ENCODE peak calls at places on chromosome 20, in five cellular contexts. F, W, M, Q and D are unnamed samples.

GRCh38 chr20:6919792-6920468 is 152.4 kb downstream of the BMP2 start:
- DNase-seq in M (no peak), Q (no peak), W (no peak), F (no peak), D (no peak)

GRCh38 chr20:1298166-1298565 is 30.8 kb downstream of the SDCBP2 start:
- DNase-seq in F (no peak), W (no peak), Q (no peak), M (no peak), D (no peak)

GRCh38 chr20:5770240-5770986 is 20.2 kb downstream of the SHLD1 start:
- DNase-seq in W (no peak), M (no peak), F (no peak), Q (no peak), D (no peak)

GRCh38 chr20:57999465-58000111 is 228.9 kb downstream of the ANKRD60 start:
- DNase-seq in Q (no peak), M (no peak), W (peak), F (no peak), D (no peak)

GRCh38 chr20:44056010-44056698 is 130.8 kb downstream of the JPH2 start:
- DNase-seq in Q (no peak), W (peak), F (no peak), M (peak), D (peak)

GRCh38 chr20:57627972-57628650 is 7.9 kb upstream of the ZBP1 start:
- DNase-seq in F (no peak), M (no peak), Q (no peak), W (peak), D (no peak)

GRCh38 chr20:19888269-19888669 is 128.9 kb upstream of the NAA20 start:
- DNase-seq in Q (no peak), W (no peak), F (no peak), M (no peak), D (no peak)

GRCh38 chr20:12965880-12966270 is 42.9 kb upstream of the SPTLC3 start:
- DNase-seq in M (no peak), Q (no peak), W (no peak), F (no peak), D (no peak)

GRCh38 chr20:14657231-14657630 is 319.8 kb upstream of the FLRT3 start:
- DNase-seq in M (no peak), W (no peak), Q (no peak), F (no peak), D (no peak)

GRCh38 chr20:48128436-48128835 is 343.2 kb upstream of the SULF2 start:
- DNase-seq in W (no peak), Q (no peak), F (no peak), M (no peak), D (no peak)

GRCh38 chr20:15396900-15397299 is 1059.5 kb upstream of the FLRT3 start:
- DNase-seq in W (no peak), M (no peak), Q (no peak), F (no peak), D (peak)

GRCh38 chr20:47326718-47327137 is 29.8 kb downstream of the ZMYND8 start:
- DNase-seq in Q (no peak), W (no peak), M (no peak), F (no peak), D (no peak)

GRCh38 chr20:25308671-25309394 is 60.9 kb downstream of the PYGB start:
- DNase-seq in W (no peak), M (peak), F (no peak), Q (no peak), D (no peak)
- H3K27ac ChIP-seq in W (no peak), M (peak), F (peak), Q (peak), D (no peak)

GRCh38 chr20:52192296-52193007 is 873 bp upstream of the ZFP64 start:
- DNase-seq in Q (peak), F (peak), W (no peak), M (peak), D (no peak)
- TF ChIP-seq CREB1 in Q (no peak), F (no peak), W (no peak), M (no peak), D (peak)

DNA sequence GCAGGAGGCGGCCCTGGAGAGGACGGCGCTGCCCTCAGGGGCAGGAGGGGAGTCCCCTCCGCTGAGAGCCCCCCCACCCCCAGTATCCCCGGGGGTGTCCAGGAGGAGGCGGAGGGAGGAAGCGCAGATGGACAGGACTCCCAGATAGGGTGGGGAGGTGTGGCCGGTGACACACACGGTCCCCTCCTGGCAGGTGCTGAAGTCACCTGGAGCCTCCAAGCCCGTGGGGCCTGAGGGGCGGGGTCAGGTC is 1.4 kb downstream of the STMN3 start:
- DNase-seq in W (no peak), Q (no peak), F (peak), M (no peak), D (peak)
- H3K27ac ChIP-seq in W (no peak), Q (no peak), F (no peak), M (no peak), D (no peak)

GRCh38 chr20:51775241-51775640 is 7.1 kb upstream of the ATP9A start:
- DNase-seq in M (no peak), F (no peak), W (no peak), Q (no peak), D (no peak)
- TF ChIP-seq CREB1 in M (no peak), F (no peak), W (no peak), Q (no peak), D (no peak)